ENCODE peak calls at places on chromosome 15, in eight cellular contexts. One of them, this sample, is unnamed.
A peak's percentile ranks its signal among the peaks of the same experiment; 100 is the strongest.

GRCh38 chr15:80912673-80913072 is 76.9 kb downstream of the MESD start:
- DNase-seq in HAP-1: no peak
- DNase-seq in mammary epithelial cell: no peak
- DNase-seq in right atrium auricular region: no peak
- DNase-seq in upper lobe of right lung: no peak
- DNase-seq in HCT116: no peak
- DNase-seq in body of pancreas: no peak
- DNase-seq in Panc1: no peak
- DNase-seq in this sample: no peak

GRCh38 chr15:74171965-74172541 is 1.5 kb upstream of the ISLR start:
- DNase-seq in HCT116: no peak
- DNase-seq in mammary epithelial cell: no peak
- DNase-seq in upper lobe of right lung: no peak
- DNase-seq in HAP-1: no peak
- DNase-seq in Panc1: no peak
- DNase-seq in right atrium auricular region: peak; percentile 53
- DNase-seq in body of pancreas: no peak
- DNase-seq in this sample: no peak

GRCh38 chr15:33190539-33190938 is 4.0 kb downstream of the FMN1 start:
- DNase-seq in body of pancreas: no peak
- DNase-seq in Panc1: no peak
- DNase-seq in right atrium auricular region: no peak
- DNase-seq in mammary epithelial cell: no peak
- DNase-seq in HAP-1: no peak
- DNase-seq in HCT116: no peak
- DNase-seq in upper lobe of right lung: no peak
- DNase-seq in this sample: no peak

GRCh38 chr15:33068531-33068990 is 126.0 kb downstream of the FMN1 start:
- DNase-seq in HAP-1: no peak
- DNase-seq in mammary epithelial cell: peak; percentile 86
- DNase-seq in right atrium auricular region: no peak
- DNase-seq in upper lobe of right lung: peak; percentile 84
- DNase-seq in HCT116: no peak
- DNase-seq in Panc1: no peak
- DNase-seq in body of pancreas: peak; percentile 34
- DNase-seq in this sample: no peak

GRCh38 chr15:80536231-80536630 is 132.0 kb downstream of the ARNT2 start:
- DNase-seq in body of pancreas: no peak
- DNase-seq in HAP-1: no peak
- DNase-seq in mammary epithelial cell: no peak
- DNase-seq in right atrium auricular region: no peak
- DNase-seq in upper lobe of right lung: no peak
- DNase-seq in HCT116: no peak
- DNase-seq in Panc1: no peak
- DNase-seq in this sample: peak; percentile 74

GRCh38 chr15:48330855-48331795 is at the start of gene DUT:
- DNase-seq in HAP-1: peak; percentile 83
- DNase-seq in body of pancreas: peak; percentile 81
- DNase-seq in HCT116: peak; percentile 34
- DNase-seq in upper lobe of right lung: peak; percentile 94
- DNase-seq in right atrium auricular region: peak; percentile 82
- DNase-seq in mammary epithelial cell: peak; percentile 82
- DNase-seq in Panc1: no peak
- DNase-seq in this sample: peak; percentile 94

GRCh38 chr15:52651868-52652267 is 27.3 kb downstream of the ATOSA start:
- DNase-seq in HCT116: peak; percentile 32
- DNase-seq in upper lobe of right lung: no peak
- DNase-seq in Panc1: peak; percentile 85
- DNase-seq in mammary epithelial cell: peak; percentile 85
- DNase-seq in body of pancreas: peak; percentile 33
- DNase-seq in HAP-1: peak; percentile 73
- DNase-seq in right atrium auricular region: peak; percentile 74
- DNase-seq in this sample: peak; percentile 92

GRCh38 chr15:40029979-40030893 is 8.7 kb downstream of the SRP14 start:
- DNase-seq in HAP-1: peak; percentile 67
- DNase-seq in right atrium auricular region: no peak
- DNase-seq in Panc1: no peak
- DNase-seq in HCT116: no peak
- DNase-seq in body of pancreas: peak; percentile 43
- DNase-seq in mammary epithelial cell: no peak
- DNase-seq in upper lobe of right lung: no peak
- DNase-seq in this sample: no peak

GRCh38 chr15:67531379-67532059 is 10.6 kb downstream of the C15orf61 start:
- DNase-seq in mammary epithelial cell: peak; percentile 87
- DNase-seq in Panc1: no peak
- DNase-seq in body of pancreas: no peak
- DNase-seq in upper lobe of right lung: no peak
- DNase-seq in HCT116: no peak
- DNase-seq in right atrium auricular region: no peak
- DNase-seq in HAP-1: no peak
- DNase-seq in this sample: no peak

GRCh38 chr15:60352525-60352924 is 45.3 kb downstream of the ANXA2 start:
- DNase-seq in right atrium auricular region: no peak
- DNase-seq in HCT116: no peak
- DNase-seq in Panc1: no peak
- DNase-seq in mammary epithelial cell: peak; percentile 3
- DNase-seq in upper lobe of right lung: no peak
- DNase-seq in HAP-1: no peak
- DNase-seq in body of pancreas: no peak
- DNase-seq in this sample: no peak

GRCh38 chr15:88785217-88785616 is 18.0 kb upstream of the ACAN start:
- DNase-seq in Panc1: no peak
- DNase-seq in upper lobe of right lung: no peak
- DNase-seq in right atrium auricular region: no peak
- DNase-seq in mammary epithelial cell: no peak
- DNase-seq in HAP-1: no peak
- DNase-seq in HCT116: no peak
- DNase-seq in body of pancreas: no peak
- DNase-seq in this sample: no peak

GRCh38 chr15:99105516-99106341 is 849 bp downstream of the SYNM start:
- DNase-seq in mammary epithelial cell: peak; percentile 75
- DNase-seq in right atrium auricular region: peak; percentile 58
- DNase-seq in upper lobe of right lung: no peak
- DNase-seq in HAP-1: peak; percentile 77
- DNase-seq in Panc1: no peak
- DNase-seq in HCT116: no peak
- DNase-seq in body of pancreas: peak; percentile 47
- DNase-seq in this sample: no peak

GRCh38 chr15:96326551-96327154 is 3.8 kb upstream of the NR2F2 start:
- DNase-seq in HAP-1: peak; percentile 76
- DNase-seq in Panc1: no peak
- DNase-seq in body of pancreas: no peak
- DNase-seq in upper lobe of right lung: peak; percentile 78
- DNase-seq in mammary epithelial cell: peak; percentile 62
- DNase-seq in HCT116: no peak
- DNase-seq in right atrium auricular region: no peak
- DNase-seq in this sample: no peak

GRCh38 chr15:62644216-62644873 is 398.2 kb upstream of the TPM1 start:
- DNase-seq in HAP-1: no peak
- DNase-seq in upper lobe of right lung: no peak
- DNase-seq in mammary epithelial cell: no peak
- DNase-seq in body of pancreas: no peak
- DNase-seq in right atrium auricular region: no peak
- DNase-seq in HCT116: no peak
- DNase-seq in Panc1: no peak
- DNase-seq in this sample: peak; percentile 64

GRCh38 chr15:30885814-30886213 is 17.9 kb upstream of the FAN1 start:
- DNase-seq in mammary epithelial cell: no peak
- DNase-seq in HCT116: no peak
- DNase-seq in HAP-1: peak; percentile 36
- DNase-seq in right atrium auricular region: no peak
- DNase-seq in upper lobe of right lung: no peak
- DNase-seq in body of pancreas: no peak
- DNase-seq in Panc1: no peak
- DNase-seq in this sample: no peak

GRCh38 chr15:48494646-48495045 is 150.9 kb downstream of the FBN1 start:
- DNase-seq in body of pancreas: no peak
- DNase-seq in right atrium auricular region: no peak
- DNase-seq in Panc1: no peak
- DNase-seq in HAP-1: no peak
- DNase-seq in mammary epithelial cell: peak; percentile 25
- DNase-seq in HCT116: no peak
- DNase-seq in upper lobe of right lung: no peak
- DNase-seq in this sample: no peak

GRCh38 chr15:97009036-97009555 is 678.6 kb downstream of the NR2F2 start:
- DNase-seq in HAP-1: no peak
- DNase-seq in mammary epithelial cell: no peak
- DNase-seq in HCT116: no peak
- DNase-seq in right atrium auricular region: no peak
- DNase-seq in body of pancreas: no peak
- DNase-seq in upper lobe of right lung: no peak
- DNase-seq in Panc1: no peak
- DNase-seq in this sample: no peak

GRCh38 chr15:57411945-57412768 is 35.9 kb downstream of the CGNL1 start:
- DNase-seq in HAP-1: no peak
- DNase-seq in body of pancreas: no peak
- DNase-seq in upper lobe of right lung: no peak
- DNase-seq in HCT116: no peak
- DNase-seq in right atrium auricular region: no peak
- DNase-seq in mammary epithelial cell: no peak
- DNase-seq in Panc1: no peak
- DNase-seq in this sample: no peak

GRCh38 chr15:55799287-55800212 is 56.6 kb upstream of the PRTG start:
- DNase-seq in HCT116: peak; percentile 32
- DNase-seq in body of pancreas: peak; percentile 13
- DNase-seq in Panc1: no peak
- DNase-seq in mammary epithelial cell: no peak
- DNase-seq in upper lobe of right lung: peak; percentile 70
- DNase-seq in HAP-1: peak; percentile 86
- DNase-seq in right atrium auricular region: no peak
- DNase-seq in this sample: no peak

GRCh38 chr15:68561901-68562300 is 16.9 kb upstream of the CORO2B start:
- DNase-seq in HCT116: no peak
- DNase-seq in body of pancreas: no peak
- DNase-seq in Panc1: no peak
- DNase-seq in mammary epithelial cell: no peak
- DNase-seq in right atrium auricular region: no peak
- DNase-seq in upper lobe of right lung: peak; percentile 20
- DNase-seq in HAP-1: no peak
- DNase-seq in this sample: no peak

GRCh38 chr15:92410544-92410943 is 16.9 kb downstream of the ST8SIA2 start:
- DNase-seq in Panc1: no peak
- DNase-seq in body of pancreas: no peak
- DNase-seq in mammary epithelial cell: no peak
- DNase-seq in upper lobe of right lung: no peak
- DNase-seq in HCT116: no peak
- DNase-seq in right atrium auricular region: no peak
- DNase-seq in HAP-1: no peak
- DNase-seq in this sample: no peak
- H3K4me1 ChIP-seq in Panc1: no peaks in the 10 kb centered on the region
- H3K4me1 ChIP-seq in body of pancreas: no peaks in the 10 kb centered on the region
- H3K4me1 ChIP-seq in mammary epithelial cell: no peaks in the 10 kb centered on the region
- H3K4me1 ChIP-seq in upper lobe of right lung: no peaks in the 10 kb centered on the region
- H3K4me1 ChIP-seq in HCT116: no peaks in the 10 kb centered on the region
- H3K4me1 ChIP-seq in right atrium auricular region: no peaks in the 10 kb centered on the region
- H3K4me1 ChIP-seq in HAP-1: peaks cover 39% of the 10 kb centered on the region
- H3K4me1 ChIP-seq in this sample: no peaks in the 10 kb centered on the region

GRCh38 chr15:79315623-79316328 is 4.9 kb downstream of the TMED3 start:
- DNase-seq in mammary epithelial cell: no peak
- DNase-seq in upper lobe of right lung: no peak
- DNase-seq in right atrium auricular region: no peak
- DNase-seq in Panc1: no peak
- DNase-seq in HAP-1: no peak
- DNase-seq in body of pancreas: peak; percentile 47
- DNase-seq in HCT116: no peak
- DNase-seq in this sample: peak; percentile 70

GRCh38 chr15:79311901-79312553 is 1.1 kb downstream of the TMED3 start:
- DNase-seq in right atrium auricular region: no peak
- DNase-seq in Panc1: no peak
- DNase-seq in HAP-1: peak; percentile 31
- DNase-seq in body of pancreas: no peak
- DNase-seq in mammary epithelial cell: no peak
- DNase-seq in HCT116: no peak
- DNase-seq in upper lobe of right lung: no peak
- DNase-seq in this sample: peak; percentile 64

GRCh38 chr15:79314186-79314585 is 3.3 kb downstream of the TMED3 start:
- DNase-seq in HAP-1: no peak
- DNase-seq in body of pancreas: no peak
- DNase-seq in HCT116: no peak
- DNase-seq in upper lobe of right lung: no peak
- DNase-seq in Panc1: no peak
- DNase-seq in right atrium auricular region: no peak
- DNase-seq in mammary epithelial cell: no peak
- DNase-seq in this sample: no peak

GRCh38 chr15:79314811-79315210 is 3.9 kb downstream of the TMED3 start:
- DNase-seq in Panc1: no peak
- DNase-seq in HAP-1: no peak
- DNase-seq in HCT116: no peak
- DNase-seq in right atrium auricular region: no peak
- DNase-seq in body of pancreas: peak; percentile 44
- DNase-seq in upper lobe of right lung: peak; percentile 73
- DNase-seq in mammary epithelial cell: peak; percentile 81
- DNase-seq in this sample: peak; percentile 57

GRCh38 chr15:79316864-79317263 is 6.0 kb downstream of the TMED3 start:
- DNase-seq in mammary epithelial cell: no peak
- DNase-seq in HCT116: no peak
- DNase-seq in right atrium auricular region: no peak
- DNase-seq in HAP-1: no peak
- DNase-seq in upper lobe of right lung: no peak
- DNase-seq in Panc1: no peak
- DNase-seq in body of pancreas: no peak
- DNase-seq in this sample: peak; percentile 47
- H3K4me1 ChIP-seq in mammary epithelial cell: peaks cover 31% of the 10 kb centered on the region
- H3K4me1 ChIP-seq in HCT116: peaks cover 3% of the 10 kb centered on the region
- H3K4me1 ChIP-seq in right atrium auricular region: no peaks in the 10 kb centered on the region
- H3K4me1 ChIP-seq in HAP-1: peaks cover 11% of the 10 kb centered on the region
- H3K4me1 ChIP-seq in upper lobe of right lung: peaks cover 8% of the 10 kb centered on the region
- H3K4me1 ChIP-seq in Panc1: peaks cover 6% of the 10 kb centered on the region
- H3K4me1 ChIP-seq in body of pancreas: peaks cover 55% of the 10 kb centered on the region
- H3K4me1 ChIP-seq in this sample: peaks cover 5% of the 10 kb centered on the region

DNA sequence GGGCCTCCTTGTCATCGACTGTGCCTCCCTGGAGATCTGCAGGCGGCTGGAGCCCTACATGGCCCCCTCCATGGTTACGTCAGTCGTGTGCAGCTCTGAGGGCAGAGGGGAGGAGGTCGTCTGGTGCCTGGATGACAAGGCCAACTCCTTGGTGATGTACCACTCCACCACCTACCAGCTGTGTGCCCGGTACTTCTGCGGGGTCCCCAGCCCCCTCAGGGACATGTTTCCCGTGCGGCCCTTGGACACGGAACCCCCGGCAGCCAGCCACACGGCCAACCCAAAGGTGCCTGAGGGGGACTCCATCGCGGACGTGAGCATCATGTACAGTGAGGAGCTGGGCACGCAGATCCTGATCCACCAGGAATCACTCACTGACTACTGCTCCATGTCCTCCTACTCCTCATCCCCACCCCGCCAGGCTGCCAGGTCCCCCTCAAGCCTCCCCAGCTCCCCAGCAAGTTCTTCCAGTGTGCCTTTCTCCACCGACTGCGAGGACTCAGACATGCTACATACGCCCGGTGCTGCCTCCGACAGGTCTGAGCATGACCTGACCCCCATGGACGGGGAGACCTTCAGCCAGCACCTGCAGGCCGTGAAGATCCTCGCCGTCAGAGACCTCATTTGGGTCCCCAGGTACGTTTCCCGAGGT is 146.5 kb downstream of the LRRK1 start:
- DNase-seq in Panc1: no peak
- DNase-seq in right atrium auricular region: no peak
- DNase-seq in HCT116: no peak
- DNase-seq in upper lobe of right lung: peak; percentile 53
- DNase-seq in body of pancreas: no peak
- DNase-seq in mammary epithelial cell: no peak
- DNase-seq in HAP-1: no peak
- DNase-seq in this sample: no peak
- H3K4me1 ChIP-seq in Panc1: peaks cover 6% of the 10 kb centered on the region
- H3K4me1 ChIP-seq in right atrium auricular region: no peaks in the 10 kb centered on the region
- H3K4me1 ChIP-seq in HCT116: no peaks in the 10 kb centered on the region
- H3K4me1 ChIP-seq in upper lobe of right lung: peaks cover 26% of the 10 kb centered on the region
- H3K4me1 ChIP-seq in body of pancreas: peaks cover 20% of the 10 kb centered on the region
- H3K4me1 ChIP-seq in mammary epithelial cell: peaks cover 26% of the 10 kb centered on the region
- H3K4me1 ChIP-seq in HAP-1: no peaks in the 10 kb centered on the region
- H3K4me1 ChIP-seq in this sample: peaks cover 31% of the 10 kb centered on the region

GRCh38 chr15:71129660-71130059 is 14.4 kb downstream of the THSD4 start:
- DNase-seq in upper lobe of right lung: no peak
- DNase-seq in HCT116: no peak
- DNase-seq in mammary epithelial cell: peak; percentile 32
- DNase-seq in Panc1: no peak
- DNase-seq in HAP-1: no peak
- DNase-seq in right atrium auricular region: no peak
- DNase-seq in body of pancreas: no peak
- DNase-seq in this sample: no peak
- H3K4me1 ChIP-seq in upper lobe of right lung: no peaks in the 10 kb centered on the region
- H3K4me1 ChIP-seq in HCT116: no peaks in the 10 kb centered on the region
- H3K4me1 ChIP-seq in mammary epithelial cell: peaks cover 51% of the 10 kb centered on the region
- H3K4me1 ChIP-seq in Panc1: peaks cover 49% of the 10 kb centered on the region
- H3K4me1 ChIP-seq in HAP-1: no peaks in the 10 kb centered on the region
- H3K4me1 ChIP-seq in right atrium auricular region: no peaks in the 10 kb centered on the region
- H3K4me1 ChIP-seq in body of pancreas: peaks cover 14% of the 10 kb centered on the region
- H3K4me1 ChIP-seq in this sample: peaks cover 10% of the 10 kb centered on the region